ENCODE peak calls at places on chromosomes 4 and X, in ten cellular contexts. V is progenitor cell of endocrine pancreas, Y is foreskin fibroblast, E is stomach, B is transverse colon, Z is GM12865, A is astrocyte, R is lower lobe of right lung, K is upper lobe of left lung, M is ascending aorta. C is an unnamed sample.

GRCh38 chr4:3707423-3708102 is 58.6 kb upstream of the ADRA2C start:
- DNase-seq in V (no peak), Y (no peak), E (no peak), B (no peak), Z (no peak), A (no peak), R (peak; percentile 33), K (no peak), M (peak; percentile 66), C (no peak)

GRCh38 chr4:75976177-75976576 is 14.6 kb downstream of the SDAD1 start:
- DNase-seq in V (no peak), Y (no peak), E (no peak), B (no peak), Z (no peak), A (no peak), R (no peak), K (no peak), M (no peak), C (no peak)

GRCh38 chr4:175807596-175807995 is 4.5 kb downstream of the GPM6A start:
- DNase-seq in V (no peak), Y (no peak), E (no peak), B (no peak), Z (no peak), A (no peak), R (no peak), K (no peak), M (no peak), C (no peak)

GRCh38 chr4:76060506-76060905 is 14.0 kb upstream of the ART3 start:
- DNase-seq in V (no peak), Y (no peak), E (no peak), B (no peak), Z (no peak), A (no peak), R (no peak), K (no peak), M (no peak), C (no peak)

GRCh38 chrX:122739770-122740169 is 444.3 kb upstream of the GRIA3 start:
- DNase-seq in V (no peak), Y (no peak), E (no peak), B (no peak), Z (no peak), A (no peak), R (no peak), K (no peak), M (no peak), C (peak; percentile 3)

GRCh38 chr4:24603343-24603742 is 19.0 kb upstream of the DHX15 start:
- DNase-seq in V (no peak), Y (no peak), E (no peak), B (no peak), Z (no peak), A (no peak), R (no peak), K (peak; percentile 77), M (no peak), C (no peak)

GRCh38 chrX:144531877-144532276 is 648.0 kb downstream of the UBE2NL start:
- DNase-seq in V (no peak), Y (no peak), E (no peak), B (no peak), Z (no peak), A (no peak), R (no peak), K (no peak), M (no peak), C (no peak)

GRCh38 chr4:102578819-102579218 is 77.7 kb downstream of the NFKB1 start:
- DNase-seq in V (no peak), Y (no peak), E (no peak), B (no peak), Z (no peak), A (no peak), R (no peak), K (no peak), M (no peak), C (peak; percentile 33)

GRCh38 chr4:43457866-43458265 is 565.4 kb downstream of the GRXCR1 start:
- DNase-seq in V (no peak), Y (no peak), E (no peak), B (no peak), Z (peak; percentile 1), A (peak; percentile 65), R (no peak), K (no peak), M (no peak), C (no peak)

DNA sequence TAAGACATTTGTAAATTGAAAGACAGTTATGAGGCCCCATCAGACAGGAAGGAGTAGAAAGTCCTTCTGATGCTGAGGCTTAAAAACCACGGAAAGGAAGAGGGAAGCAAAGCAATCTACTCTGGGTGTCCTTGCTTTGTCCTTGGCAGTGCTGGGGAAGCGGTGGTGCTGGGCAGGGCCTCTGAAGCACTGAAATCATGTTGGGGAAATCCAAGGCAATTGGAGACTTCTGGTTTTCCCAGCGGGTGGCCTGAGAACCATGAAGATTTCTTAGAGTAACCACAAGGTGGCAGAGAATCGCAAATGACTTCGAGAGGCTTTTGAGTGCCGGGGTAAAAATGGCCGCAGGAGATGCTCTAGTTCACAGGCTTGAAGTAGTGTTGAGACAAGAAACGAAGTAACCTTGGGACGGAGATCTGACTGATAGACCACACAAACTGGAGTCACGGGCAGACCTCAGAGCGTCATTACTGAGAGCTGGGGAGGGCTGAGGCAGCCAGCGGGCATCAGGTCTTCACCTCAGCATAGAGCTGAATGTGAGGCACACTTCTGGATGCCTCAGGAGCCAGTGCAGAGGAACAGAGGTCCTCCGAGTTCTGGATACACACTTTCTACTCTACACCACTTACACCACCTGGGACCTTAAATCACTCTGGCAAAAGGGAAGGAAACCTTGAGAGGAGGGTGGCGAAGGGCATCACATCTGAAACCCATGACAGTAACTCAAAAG is 130.7 kb upstream of the GPRIN3 start:
- DNase-seq in V (peak; percentile 13), Y (peak; percentile 22), E (peak; percentile 41), B (peak; percentile 30), Z (peak; percentile 65), A (no peak), R (peak; percentile 36), K (peak; percentile 34), M (no peak), C (no peak)
- TF ChIP-seq CTCF in V (peak; percentile 55), Y (peak; percentile 33), E (peak; percentile 33), B (peak; percentile 52), Z (peak; percentile 39), A (peak; percentile 18), R (peak; percentile 41), K (peak; percentile 45), M (no peak), C (peak; percentile 29)

GRCh38 chr4:54386270-54386669 is 157.2 kb downstream of the PDGFRA start:
- DNase-seq in V (no peak), Y (no peak), E (no peak), B (no peak), Z (no peak), A (no peak), R (no peak), K (no peak), M (no peak), C (no peak)

GRCh38 chr4:54384152-54384551 is 155.1 kb downstream of the PDGFRA start:
- DNase-seq in V (no peak), Y (no peak), E (no peak), B (no peak), Z (no peak), A (no peak), R (no peak), K (no peak), M (no peak), C (no peak)

GRCh38 chr4:54386693-54387092 is 157.6 kb downstream of the PDGFRA start:
- DNase-seq in V (no peak), Y (no peak), E (no peak), B (no peak), Z (no peak), A (no peak), R (no peak), K (no peak), M (no peak), C (no peak)

GRCh38 chr4:54382623-54383022 is 153.5 kb downstream of the PDGFRA start:
- DNase-seq in V (no peak), Y (no peak), E (no peak), B (no peak), Z (no peak), A (no peak), R (no peak), K (peak; percentile 78), M (no peak), C (no peak)

GRCh38 chr4:54384563-54384962 is 155.5 kb downstream of the PDGFRA start:
- DNase-seq in V (no peak), Y (peak; percentile 18), E (peak; percentile 45), B (peak; percentile 34), Z (peak; percentile 62), A (peak; percentile 10), R (no peak), K (no peak), M (no peak), C (peak; percentile 21)
- TF ChIP-seq CTCF in V (peak; percentile 50), Y (peak; percentile 68), E (no peak), B (peak; percentile 34), Z (peak; percentile 41), A (peak; percentile 28), R (peak; percentile 48), K (peak; percentile 36), M (peak; percentile 27), C (peak; percentile 15)

GRCh38 chr4:22897520-22898108 is 204.9 kb downstream of the GBA3 start:
- DNase-seq in V (peak; percentile 31), Y (peak; percentile 0), E (peak; percentile 28), B (peak; percentile 35), Z (peak; percentile 28), A (peak; percentile 9), R (no peak), K (no peak), M (no peak), C (peak; percentile 55)
- TF ChIP-seq CTCF in V (peak; percentile 87), Y (peak; percentile 63), E (peak; percentile 76), B (peak; percentile 64), Z (peak; percentile 72), A (peak; percentile 69), R (peak; percentile 61), K (peak; percentile 45), M (peak; percentile 44), C (peak; percentile 98)

GRCh38 chrX:15854712-15855561 is at the start of gene AP1S2:
- DNase-seq in V (peak; percentile 94), Y (peak; percentile 90), E (peak; percentile 96), B (peak; percentile 97), Z (peak; percentile 97), A (peak; percentile 84), R (peak; percentile 93), K (peak; percentile 98), M (peak; percentile 97), C (peak; percentile 88)

GRCh38 chrX:15848576-15848975 is 6.0 kb downstream of the AP1S2 start:
- DNase-seq in V (no peak), Y (peak; percentile 12), E (no peak), B (no peak), Z (no peak), A (peak; percentile 28), R (no peak), K (no peak), M (no peak), C (no peak)

GRCh38 chrX:15854080-15854655 is 445 bp downstream of the AP1S2 start:
- DNase-seq in V (peak; percentile 57), Y (no peak), E (peak; percentile 38), B (peak; percentile 60), Z (peak; percentile 61), A (no peak), R (peak; percentile 65), K (peak; percentile 73), M (peak; percentile 78), C (peak; percentile 42)

GRCh38 chrX:15853586-15854079 is 980 bp downstream of the AP1S2 start:
- DNase-seq in V (no peak), Y (no peak), E (no peak), B (no peak), Z (peak; percentile 13), A (no peak), R (no peak), K (no peak), M (no peak), C (no peak)

DNA sequence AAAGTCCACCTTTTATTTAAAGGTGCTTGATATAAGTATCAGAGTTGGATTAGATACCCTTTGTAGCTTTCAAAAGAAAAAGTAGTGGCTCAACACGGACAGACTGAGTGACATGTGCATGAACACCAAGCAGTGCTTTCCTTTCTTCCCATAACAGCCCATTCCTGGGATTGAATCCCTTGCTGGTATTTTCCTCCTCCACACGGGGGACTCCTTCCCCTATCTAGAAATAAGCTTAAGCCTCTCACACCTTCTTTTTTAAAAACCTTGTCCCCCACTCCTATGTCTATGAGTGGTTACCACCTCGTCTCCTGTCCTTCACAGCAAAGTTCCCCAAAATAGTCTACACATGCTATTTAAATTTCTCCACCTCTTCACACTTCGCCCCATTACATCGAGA is 5.1 kb downstream of the AP1S2 start:
- DNase-seq in V (no peak), Y (no peak), E (no peak), B (no peak), Z (no peak), A (no peak), R (no peak), K (no peak), M (no peak), C (no peak)
- TF ChIP-seq CTCF in V (peak; percentile 48), Y (peak; percentile 33), E (no peak), B (no peak), Z (no peak), A (peak; percentile 17), R (peak; percentile 19), K (peak; percentile 6), M (peak; percentile 24), C (no peak)

C was measured in endothelial cell.